ENCODE peak calls at places on chromosomes 6 and 20, in seven cellular contexts. One of them, this sample, is unnamed.

GRCh38 chr20:35091808-35092523 is 641 bp downstream of the TRPC4AP start:
- DNase-seq in T-helper 9 cell: no peak
- DNase-seq in caudate nucleus: no peak
- DNase-seq in HCT116: no peak
- DNase-seq in DMS53: peak
- DNase-seq in iris pigment epithelial cell: peak
- DNase-seq in body of pancreas: no peak
- DNase-seq in this sample: no peak

GRCh38 chr20:1185781-1186334 is 1.1 kb upstream of the TMEM74B start:
- DNase-seq in DMS53: peak
- DNase-seq in iris pigment epithelial cell: peak
- DNase-seq in T-helper 9 cell: peak
- DNase-seq in caudate nucleus: no peak
- DNase-seq in body of pancreas: peak
- DNase-seq in HCT116: peak
- DNase-seq in this sample: peak

GRCh38 chr6:34233867-34234266 is 2.8 kb upstream of the HMGA1 start:
- DNase-seq in T-helper 9 cell: no peak
- DNase-seq in iris pigment epithelial cell: no peak
- DNase-seq in caudate nucleus: no peak
- DNase-seq in DMS53: no peak
- DNase-seq in body of pancreas: no peak
- DNase-seq in HCT116: no peak
- DNase-seq in this sample: no peak

GRCh38 chr6:10610289-10610688 is 84.1 kb downstream of the C6orf52 start:
- DNase-seq in caudate nucleus: no peak
- DNase-seq in iris pigment epithelial cell: peak
- DNase-seq in T-helper 9 cell: no peak
- DNase-seq in HCT116: no peak
- DNase-seq in DMS53: no peak
- DNase-seq in body of pancreas: no peak
- DNase-seq in this sample: no peak

GRCh38 chr20:17671051-17671450 is 11.0 kb downstream of the RRBP1 start:
- DNase-seq in T-helper 9 cell: no peak
- DNase-seq in body of pancreas: no peak
- DNase-seq in HCT116: no peak
- DNase-seq in caudate nucleus: no peak
- DNase-seq in iris pigment epithelial cell: no peak
- DNase-seq in DMS53: no peak
- DNase-seq in this sample: no peak

GRCh38 chr20:36916199-36916598 is 35.3 kb downstream of the SAMHD1 start:
- DNase-seq in body of pancreas: no peak
- DNase-seq in HCT116: no peak
- DNase-seq in DMS53: no peak
- DNase-seq in caudate nucleus: no peak
- DNase-seq in iris pigment epithelial cell: no peak
- DNase-seq in T-helper 9 cell: no peak
- DNase-seq in this sample: no peak

GRCh38 chr20:43096471-43096870 is 93.2 kb downstream of the PTPRT start:
- DNase-seq in T-helper 9 cell: no peak
- DNase-seq in body of pancreas: no peak
- DNase-seq in caudate nucleus: no peak
- DNase-seq in HCT116: no peak
- DNase-seq in DMS53: no peak
- DNase-seq in iris pigment epithelial cell: no peak
- DNase-seq in this sample: no peak

GRCh38 chr20:44435630-44436335 is 39.9 kb upstream of the TTPAL start:
- DNase-seq in T-helper 9 cell: no peak
- DNase-seq in iris pigment epithelial cell: no peak
- DNase-seq in HCT116: no peak
- DNase-seq in DMS53: peak
- DNase-seq in body of pancreas: no peak
- DNase-seq in caudate nucleus: no peak
- DNase-seq in this sample: no peak

GRCh38 chr6:10695086-10695657 is 400 bp downstream of the PAK1IP1 start:
- DNase-seq in iris pigment epithelial cell: no peak
- DNase-seq in HCT116: no peak
- DNase-seq in DMS53: peak
- DNase-seq in T-helper 9 cell: no peak
- DNase-seq in body of pancreas: no peak
- DNase-seq in caudate nucleus: no peak
- DNase-seq in this sample: no peak

GRCh38 chr6:2782356-2782708 is 17.1 kb downstream of the WRNIP1 start:
- DNase-seq in HCT116: no peak
- DNase-seq in caudate nucleus: no peak
- DNase-seq in iris pigment epithelial cell: no peak
- DNase-seq in body of pancreas: no peak
- DNase-seq in DMS53: no peak
- DNase-seq in T-helper 9 cell: no peak
- DNase-seq in this sample: no peak

GRCh38 chr20:32128167-32128566 is 18.7 kb downstream of the TM9SF4 start:
- DNase-seq in iris pigment epithelial cell: no peak
- DNase-seq in DMS53: no peak
- DNase-seq in T-helper 9 cell: no peak
- DNase-seq in body of pancreas: no peak
- DNase-seq in caudate nucleus: no peak
- DNase-seq in HCT116: no peak
- DNase-seq in this sample: no peak

GRCh38 chr20:19861147-19861759 is 103.2 kb downstream of the RIN2 start:
- DNase-seq in T-helper 9 cell: no peak
- DNase-seq in iris pigment epithelial cell: no peak
- DNase-seq in caudate nucleus: no peak
- DNase-seq in DMS53: no peak
- DNase-seq in body of pancreas: no peak
- DNase-seq in HCT116: no peak
- DNase-seq in this sample: no peak

GRCh38 chr20:48732081-48732829 is 95.5 kb downstream of the PREX1 start:
- DNase-seq in HCT116: no peak
- DNase-seq in DMS53: no peak
- DNase-seq in T-helper 9 cell: no peak
- DNase-seq in caudate nucleus: no peak
- DNase-seq in iris pigment epithelial cell: no peak
- DNase-seq in body of pancreas: no peak
- DNase-seq in this sample: no peak

GRCh38 chr6:39370021-39370420 is 47.5 kb upstream of the KCNK16 start:
- DNase-seq in T-helper 9 cell: no peak
- DNase-seq in body of pancreas: peak
- DNase-seq in iris pigment epithelial cell: peak
- DNase-seq in HCT116: no peak
- DNase-seq in caudate nucleus: no peak
- DNase-seq in DMS53: no peak
- DNase-seq in this sample: no peak

GRCh38 chr20:7155282-7155681 is 387.8 kb downstream of the BMP2 start:
- DNase-seq in DMS53: peak
- DNase-seq in HCT116: no peak
- DNase-seq in caudate nucleus: no peak
- DNase-seq in T-helper 9 cell: no peak
- DNase-seq in body of pancreas: no peak
- DNase-seq in iris pigment epithelial cell: no peak
- DNase-seq in this sample: no peak

GRCh38 chr6:111076024-111076680 is 11.2 kb upstream of the SLC16A10 start:
- DNase-seq in T-helper 9 cell: no peak
- DNase-seq in iris pigment epithelial cell: no peak
- DNase-seq in caudate nucleus: no peak
- DNase-seq in DMS53: no peak
- DNase-seq in body of pancreas: no peak
- DNase-seq in HCT116: no peak
- DNase-seq in this sample: no peak

GRCh38 chr6:69386431-69386830 is 410.4 kb downstream of the LMBRD1 start:
- DNase-seq in DMS53: no peak
- DNase-seq in caudate nucleus: no peak
- DNase-seq in body of pancreas: no peak
- DNase-seq in HCT116: no peak
- DNase-seq in T-helper 9 cell: no peak
- DNase-seq in iris pigment epithelial cell: no peak
- DNase-seq in this sample: no peak

GRCh38 chr20:63060057-63060991 is 53.6 kb upstream of the BHLHE23 start:
- DNase-seq in caudate nucleus: no peak
- DNase-seq in iris pigment epithelial cell: peak
- DNase-seq in DMS53: peak
- DNase-seq in HCT116: no peak
- DNase-seq in T-helper 9 cell: no peak
- DNase-seq in body of pancreas: peak
- DNase-seq in this sample: no peak

GRCh38 chr6:7260291-7261029 is 52.5 kb downstream of the SSR1 start:
- DNase-seq in DMS53: peak
- DNase-seq in caudate nucleus: no peak
- DNase-seq in iris pigment epithelial cell: no peak
- DNase-seq in HCT116: no peak
- DNase-seq in T-helper 9 cell: no peak
- DNase-seq in body of pancreas: no peak
- DNase-seq in this sample: no peak

GRCh38 chr6:134080171-134080795 is 27.9 kb upstream of the SLC2A12 start:
- DNase-seq in body of pancreas: no peak
- DNase-seq in caudate nucleus: no peak
- DNase-seq in T-helper 9 cell: no peak
- DNase-seq in iris pigment epithelial cell: peak
- DNase-seq in DMS53: no peak
- DNase-seq in HCT116: no peak
- DNase-seq in this sample: no peak

GRCh38 chr6:6314601-6315000 is 5.9 kb downstream of the F13A1 start:
- DNase-seq in iris pigment epithelial cell: no peak
- DNase-seq in body of pancreas: no peak
- DNase-seq in caudate nucleus: no peak
- DNase-seq in T-helper 9 cell: no peak
- DNase-seq in DMS53: no peak
- DNase-seq in HCT116: no peak
- DNase-seq in this sample: no peak

GRCh38 chr20:31815408-31816188 is 3.6 kb upstream of the MYLK2 start:
- DNase-seq in T-helper 9 cell: no peak
- DNase-seq in HCT116: no peak
- DNase-seq in iris pigment epithelial cell: no peak
- DNase-seq in DMS53: no peak
- DNase-seq in body of pancreas: no peak
- DNase-seq in caudate nucleus: no peak
- DNase-seq in this sample: no peak

GRCh38 chr20:11745160-11745559 is 172.5 kb upstream of the BTBD3 start:
- DNase-seq in caudate nucleus: no peak
- DNase-seq in iris pigment epithelial cell: no peak
- DNase-seq in HCT116: no peak
- DNase-seq in body of pancreas: no peak
- DNase-seq in DMS53: no peak
- DNase-seq in T-helper 9 cell: no peak
- DNase-seq in this sample: no peak

GRCh38 chr20:18224968-18225568 is 63.3 kb upstream of the ZNF133 start:
- DNase-seq in iris pigment epithelial cell: peak
- DNase-seq in body of pancreas: peak
- DNase-seq in T-helper 9 cell: no peak
- DNase-seq in HCT116: peak
- DNase-seq in DMS53: peak
- DNase-seq in caudate nucleus: no peak
- DNase-seq in this sample: no peak

GRCh38 chr6:39206250-39206721 is 23.0 kb downstream of the KCNK5 start:
- DNase-seq in body of pancreas: peak
- DNase-seq in caudate nucleus: no peak
- DNase-seq in T-helper 9 cell: no peak
- DNase-seq in DMS53: no peak
- DNase-seq in iris pigment epithelial cell: no peak
- DNase-seq in HCT116: no peak
- DNase-seq in this sample: peak

GRCh38 chr6:77366798-77367197 is 96.5 kb downstream of the HTR1B start:
- DNase-seq in body of pancreas: no peak
- DNase-seq in T-helper 9 cell: no peak
- DNase-seq in caudate nucleus: no peak
- DNase-seq in DMS53: no peak
- DNase-seq in iris pigment epithelial cell: no peak
- DNase-seq in HCT116: no peak
- DNase-seq in this sample: no peak

GRCh38 chr6:116165596-116165995 is 39.7 kb upstream of the COL10A1 start:
- DNase-seq in HCT116: no peak
- DNase-seq in caudate nucleus: no peak
- DNase-seq in DMS53: no peak
- DNase-seq in iris pigment epithelial cell: no peak
- DNase-seq in T-helper 9 cell: no peak
- DNase-seq in body of pancreas: no peak
- DNase-seq in this sample: no peak

GRCh38 chr6:156260792-156261191 is 516.4 kb upstream of the ARID1B start:
- DNase-seq in HCT116: no peak
- DNase-seq in caudate nucleus: no peak
- DNase-seq in T-helper 9 cell: no peak
- DNase-seq in body of pancreas: no peak
- DNase-seq in DMS53: no peak
- DNase-seq in iris pigment epithelial cell: no peak
- DNase-seq in this sample: no peak

GRCh38 chr6:107506145-107506544 is 16.2 kb downstream of the SOBP start:
- DNase-seq in caudate nucleus: no peak
- DNase-seq in DMS53: peak
- DNase-seq in T-helper 9 cell: no peak
- DNase-seq in iris pigment epithelial cell: no peak
- DNase-seq in HCT116: no peak
- DNase-seq in body of pancreas: no peak
- DNase-seq in this sample: no peak

GRCh38 chr6:52144196-52145076 is 41.7 kb upstream of the IL17A start:
- DNase-seq in caudate nucleus: no peak
- DNase-seq in body of pancreas: no peak
- DNase-seq in T-helper 9 cell: no peak
- DNase-seq in DMS53: no peak
- DNase-seq in HCT116: no peak
- DNase-seq in iris pigment epithelial cell: no peak
- DNase-seq in this sample: no peak

GRCh38 chr6:150830409-150831165 is 34.9 kb upstream of the MTHFD1L start:
- DNase-seq in T-helper 9 cell: no peak
- DNase-seq in iris pigment epithelial cell: peak
- DNase-seq in caudate nucleus: no peak
- DNase-seq in DMS53: no peak
- DNase-seq in HCT116: no peak
- DNase-seq in body of pancreas: no peak
- DNase-seq in this sample: no peak

GRCh38 chr6:138289739-138290138 is 71.4 kb upstream of the PBOV1 start:
- DNase-seq in HCT116: no peak
- DNase-seq in DMS53: peak
- DNase-seq in T-helper 9 cell: no peak
- DNase-seq in body of pancreas: no peak
- DNase-seq in iris pigment epithelial cell: no peak
- DNase-seq in caudate nucleus: no peak
- DNase-seq in this sample: peak

GRCh38 chr6:157239671-157240058 is 83.7 kb downstream of the TMEM242 start:
- DNase-seq in T-helper 9 cell: no peak
- DNase-seq in caudate nucleus: no peak
- DNase-seq in iris pigment epithelial cell: no peak
- DNase-seq in DMS53: no peak
- DNase-seq in HCT116: no peak
- DNase-seq in body of pancreas: no peak
- DNase-seq in this sample: no peak

This sample was measured in left lobe of liver.